ENCODE peak calls at places on chromosomes 7 and 10, in six cellular contexts. One of them, this sample, is unnamed.
A peak's percentile ranks its signal among the peaks of the same experiment; 100 is the strongest.

GRCh38 chr7:51314041-51314440 is 2.6 kb downstream of the COBL start:
- DNase-seq in naive B cell: no peak
- DNase-seq in CD8-positive, alpha-beta memory T cell: no peak
- DNase-seq in NCI-H460: no peak
- DNase-seq in IMR-90: no peak
- DNase-seq in NCI-H1417: no peak
- DNase-seq in this sample: no peak

GRCh38 chr10:13816195-13816926 is 229.6 kb downstream of the PRPF18 start:
- DNase-seq in naive B cell: no peak
- DNase-seq in CD8-positive, alpha-beta memory T cell: no peak
- DNase-seq in NCI-H460: no peak
- DNase-seq in IMR-90: peak; percentile 95
- DNase-seq in NCI-H1417: peak; percentile 69
- DNase-seq in this sample: peak; percentile 84

GRCh38 chr7:31933481-31933880 is 136.7 kb downstream of the PDE1C start:
- DNase-seq in naive B cell: no peak
- DNase-seq in CD8-positive, alpha-beta memory T cell: no peak
- DNase-seq in NCI-H460: peak; percentile 61
- DNase-seq in IMR-90: peak; percentile 28
- DNase-seq in NCI-H1417: no peak
- DNase-seq in this sample: no peak

GRCh38 chr10:119650692-119651513 is at the start of gene BAG3:
- DNase-seq in naive B cell: peak; percentile 59
- DNase-seq in CD8-positive, alpha-beta memory T cell: peak; percentile 64
- DNase-seq in NCI-H460: peak; percentile 90
- DNase-seq in IMR-90: peak; percentile 92
- DNase-seq in NCI-H1417: peak; percentile 71
- DNase-seq in this sample: peak; percentile 60

GRCh38 chr10:7408494-7409044 is 2.3 kb downstream of the SFMBT2 start:
- DNase-seq in naive B cell: peak; percentile 50
- DNase-seq in CD8-positive, alpha-beta memory T cell: peak; percentile 41
- DNase-seq in NCI-H460: no peak
- DNase-seq in IMR-90: peak; percentile 17
- DNase-seq in NCI-H1417: peak; percentile 47
- DNase-seq in this sample: no peak

GRCh38 chr7:28083159-28083997 is 97.2 kb downstream of the JAZF1 start:
- DNase-seq in naive B cell: no peak
- DNase-seq in CD8-positive, alpha-beta memory T cell: no peak
- DNase-seq in NCI-H460: peak; percentile 88
- DNase-seq in IMR-90: peak; percentile 43
- DNase-seq in NCI-H1417: no peak
- DNase-seq in this sample: no peak

GRCh38 chr10:102627446-102628293 is 16.6 kb upstream of the TRIM8 start:
- DNase-seq in naive B cell: no peak
- DNase-seq in CD8-positive, alpha-beta memory T cell: no peak
- DNase-seq in NCI-H460: no peak
- DNase-seq in IMR-90: peak; percentile 78
- DNase-seq in NCI-H1417: no peak
- DNase-seq in this sample: no peak

GRCh38 chr10:89332092-89332633 is 4.4 kb downstream of the IFIT3 start:
- DNase-seq in naive B cell: peak; percentile 64
- DNase-seq in CD8-positive, alpha-beta memory T cell: peak; percentile 60
- DNase-seq in NCI-H460: no peak
- DNase-seq in IMR-90: peak; percentile 78
- DNase-seq in NCI-H1417: no peak
- DNase-seq in this sample: no peak

GRCh38 chr10:120982507-120982906 is 131.3 kb downstream of the WDR11 start:
- DNase-seq in naive B cell: no peak
- DNase-seq in CD8-positive, alpha-beta memory T cell: no peak
- DNase-seq in NCI-H460: no peak
- DNase-seq in IMR-90: no peak
- DNase-seq in NCI-H1417: no peak
- DNase-seq in this sample: no peak

GRCh38 chr7:125573131-125573530 is 643.5 kb upstream of the POT1 start:
- DNase-seq in naive B cell: no peak
- DNase-seq in CD8-positive, alpha-beta memory T cell: no peak
- DNase-seq in NCI-H460: no peak
- DNase-seq in IMR-90: no peak
- DNase-seq in NCI-H1417: no peak
- DNase-seq in this sample: no peak

GRCh38 chr10:126585249-126585986 is 85.1 kb downstream of the C10orf90 start:
- DNase-seq in naive B cell: no peak
- DNase-seq in CD8-positive, alpha-beta memory T cell: no peak
- DNase-seq in NCI-H460: no peak
- DNase-seq in IMR-90: no peak
- DNase-seq in NCI-H1417: no peak
- DNase-seq in this sample: no peak